ENCODE peak calls at places on chromosomes 16 and 17, in five cellular contexts. C, G, R, A and W are unnamed samples.

GRCh38 chr17:46943511-46944393 is 20.8 kb downstream of the GOSR2 start:
- DNase-seq in G (peak; percentile 33), C (no peak), A (peak; percentile 68), R (peak; percentile 36), W (no peak)

GRCh38 chr17:34584805-34585416 is 5.5 kb downstream of the TMEM132E start:
- DNase-seq in C (no peak), G (peak; percentile 11), R (peak; percentile 2), A (peak; percentile 66), W (no peak)

GRCh38 chr16:68335175-68335574 is 24.4 kb downstream of the PRMT7 start:
- DNase-seq in C (no peak), R (peak; percentile 42), A (no peak), G (peak; percentile 79), W (no peak)

GRCh38 chr16:19130852-19131808 is 17.4 kb downstream of the ITPRIPL2 start:
- DNase-seq in G (peak; percentile 91), R (peak; percentile 82), A (peak; percentile 90), C (no peak), W (no peak)

GRCh38 chr17:2786176-2786881 is 9.9 kb upstream of the RAP1GAP2 start:
- DNase-seq in A (peak; percentile 98), R (peak; percentile 69), C (peak; percentile 70), G (peak; percentile 83), W (peak; percentile 86)

GRCh38 chr17:17724307-17724921 is 43.2 kb downstream of the RAI1 start:
- DNase-seq in A (peak; percentile 92), R (peak; percentile 54), C (no peak), G (no peak), W (no peak)

GRCh38 chr17:16304832-16305231 is 48.4 kb downstream of the CENPV start:
- DNase-seq in A (peak; percentile 75), R (peak; percentile 56), C (no peak), G (peak; percentile 51), W (no peak)

GRCh38 chr17:29588017-29588557 is 1.4 kb downstream of the GIT1 start:
- DNase-seq in R (no peak), G (no peak), A (no peak), C (no peak), W (no peak)

GRCh38 chr16:30030841-30031413 is at the start of gene TLCD3B:
- DNase-seq in R (no peak), G (no peak), C (no peak), A (peak; percentile 58), W (no peak)

GRCh38 chr17:68101992-68102758 is 66.6 kb downstream of the KPNA2 start:
- DNase-seq in A (no peak), C (no peak), R (no peak), G (no peak), W (no peak)

GRCh38 chr17:19705771-19706770 is 10.3 kb downstream of the SLC47A2 start:
- DNase-seq in G (no peak), R (no peak), C (no peak), A (no peak), W (no peak)

GRCh38 chr16:85662036-85662812 is 26.5 kb downstream of the GINS2 start:
- DNase-seq in C (no peak), G (no peak), R (no peak), A (peak; percentile 7), W (no peak)

GRCh38 chr17:81934098-81934757 is 2.9 kb downstream of the PYCR1 start:
- DNase-seq in C (no peak), A (no peak), G (no peak), R (no peak), W (no peak)

GRCh38 chr16:52424591-52424990 is 122.4 kb downstream of the TOX3 start:
- DNase-seq in G (no peak), R (no peak), A (no peak), C (no peak), W (no peak)

GRCh38 chr16:50338371-50339231 is 30.2 kb downstream of the BRD7 start:
- DNase-seq in G (peak; percentile 25), R (peak; percentile 43), A (no peak), C (no peak), W (no peak)

GRCh38 chr16:85542548-85542927 is 70.6 kb upstream of the GSE1 start:
- DNase-seq in R (no peak), G (no peak), A (no peak), C (no peak), W (no peak)

GRCh38 chr16:47774661-47775060 is 313.5 kb downstream of the PHKB start:
- DNase-seq in R (peak; percentile 52), G (peak; percentile 41), C (no peak), A (peak; percentile 77), W (no peak)

GRCh38 chr16:69407702-69408323 is 16.6 kb upstream of the CYB5B start:
- DNase-seq in G (no peak), A (no peak), C (no peak), R (no peak), W (no peak)

GRCh38 chr16:85349413-85350145 is 237.3 kb upstream of the CIBAR2 start:
- DNase-seq in C (no peak), A (no peak), R (no peak), G (no peak), W (no peak)

GRCh38 chr16:81277681-81278080 is 37.1 kb upstream of the GAN start:
- DNase-seq in C (no peak), R (no peak), G (no peak), A (no peak), W (no peak)

GRCh38 chr16:2467301-2468141 is 3.6 kb upstream of the NTN3 start:
- DNase-seq in R (peak; percentile 72), A (peak; percentile 68), G (peak; percentile 78), C (no peak), W (no peak)

GRCh38 chr16:74505011-74505410 is 83.7 kb upstream of the CLEC18B start:
- DNase-seq in R (no peak), G (no peak), C (no peak), A (peak; percentile 11), W (no peak)

GRCh38 chr16:48537275-48537674 is 72.7 kb downstream of the N4BP1 start:
- DNase-seq in G (no peak), R (no peak), C (no peak), A (no peak), W (no peak)

GRCh38 chr16:84180519-84181140 is 6.2 kb downstream of the TAF1C start:
- DNase-seq in G (no peak), A (no peak), R (no peak), C (no peak), W (no peak)

GRCh38 chr16:28609631-28610594 is at the start of gene SULT1A1:
- DNase-seq in C (no peak), R (no peak), G (no peak), A (peak; percentile 48), W (no peak)

GRCh38 chr17:57776366-57776765 is 31.3 kb upstream of the CCDC182 start:
- DNase-seq in C (no peak), R (no peak), A (no peak), G (no peak), W (no peak)

GRCh38 chr17:47204722-47205418 is 4.3 kb upstream of the MYL4 start:
- DNase-seq in C (no peak), R (peak; percentile 47), G (peak; percentile 75), A (peak; percentile 10), W (no peak)

GRCh38 chr17:32929288-32929574 is 1.3 kb downstream of the TMEM98 start:
- DNase-seq in C (no peak), R (peak; percentile 10), G (no peak), A (peak; percentile 55), W (no peak)

GRCh38 chr16:83952587-83952939 is 477 bp upstream of the OSGIN1 start:
- DNase-seq in C (no peak), R (no peak), G (peak; percentile 65), A (no peak), W (no peak)

GRCh38 chr17:67246648-67247415 is 1.8 kb upstream of the HELZ start:
- DNase-seq in A (peak; percentile 96), G (peak; percentile 58), R (peak; percentile 60), C (no peak), W (no peak)

GRCh38 chr16:70474320-70475053 is 20.1 kb downstream of the FCSK start:
- DNase-seq in A (no peak), G (no peak), R (no peak), C (no peak), W (no peak)